ENCODE peak calls at places on chromosomes 1 and 21, in four cellular contexts. S is mammary epithelial cell, R is tibial artery, J is OCI-LY7. E is an unnamed sample. For H3K9me3 and H3K36me3, the result is how much of the 10 kb centered on the place peaks cover.

GRCh38 chr1:2231667-2232254 is 3.6 kb downstream of the SKI start:
- DNase-seq in S (peak), R (peak), J (no peak), E (peak)

GRCh38 chr1:54404939-54405880 is 984 bp downstream of the SSBP3 start:
- DNase-seq in S (peak), R (no peak), J (no peak), E (no peak)

GRCh38 chr1:114741963-114742746 is 15.6 kb downstream of the CSDE1 start:
- DNase-seq in S (no peak), R (no peak), J (no peak), E (no peak)

GRCh38 chr1:224114787-224115175 is 870 bp downstream of the FBXO28 start:
- DNase-seq in S (no peak), R (no peak), J (no peak), E (no peak)

GRCh38 chr1:154157520-154158306 is 2.8 kb upstream of the NUP210L start:
- DNase-seq in S (no peak), R (no peak), J (peak), E (no peak)

GRCh38 chr1:216750031-216750627 is 26.9 kb upstream of the ESRRG start:
- DNase-seq in S (peak), R (no peak), J (peak), E (peak)

GRCh38 chr1:162922196-162922595 is 61.2 kb upstream of the CCDC190 start:
- DNase-seq in S (no peak), R (no peak), J (no peak), E (no peak)

GRCh38 chr1:210496063-210496462 is 167.4 kb downstream of the HHAT start:
- DNase-seq in S (peak), R (no peak), J (no peak), E (peak)

GRCh38 chr1:178376008-178376407 is 120.8 kb downstream of the CLEC20A start:
- DNase-seq in S (no peak), R (no peak), J (no peak), E (no peak)

GRCh38 chr1:156933136-156933535 is 12.7 kb downstream of the LRRC71 start:
- DNase-seq in S (no peak), R (no peak), J (no peak), E (no peak)

GRCh38 chr21:23936224-23936623 is 1671.1 kb downstream of the MRPL39 start:
- DNase-seq in S (no peak), R (no peak), J (no peak), E (peak)

GRCh38 chr1:197763307-197763706 is 12.0 kb downstream of the DENND1B start:
- DNase-seq in S (no peak), R (no peak), J (no peak), E (no peak)

GRCh38 chr1:156709743-156710489 is 4.5 kb upstream of the CRABP2 start:
- DNase-seq in S (peak), R (peak), J (no peak), E (peak)

GRCh38 chr21:40052276-40052675 is 185.0 kb downstream of the PCP4 start:
- DNase-seq in S (no peak), R (no peak), J (no peak), E (no peak)

GRCh38 chr1:29122987-29123870 is 474 bp downstream of the TMEM200B start:
- DNase-seq in S (no peak), R (peak), J (no peak), E (peak)

GRCh38 chr1:111643696-111644095 is 24.1 kb downstream of the RAP1A start:
- DNase-seq in S (no peak), R (no peak), J (no peak), E (no peak)

GRCh38 chr1:51418384-51418959 is 88.1 kb upstream of the TTC39A start:
- DNase-seq in S (no peak), R (no peak), J (no peak), E (no peak)

GRCh38 chr1:214970016-214970415 is 112.5 kb upstream of the KCNK2 start:
- DNase-seq in S (no peak), R (no peak), J (no peak), E (no peak)

GRCh38 chr1:24743404-24744211 is 1.6 kb upstream of the CLIC4 start:
- DNase-seq in S (peak), R (no peak), J (peak), E (no peak)

GRCh38 chr1:25103180-25103790 is 129.0 kb downstream of the SYF2 start:
- DNase-seq in S (no peak), R (no peak), J (no peak), E (no peak)

GRCh38 chr1:22111620-22112019 is 31.3 kb downstream of the WNT4 start:
- DNase-seq in S (no peak), R (no peak), J (no peak), E (peak)

GRCh38 chr1:183892351-183892793 is 87.5 kb downstream of the RGL1 start:
- DNase-seq in S (no peak), R (no peak), J (no peak), E (no peak)

DNA sequence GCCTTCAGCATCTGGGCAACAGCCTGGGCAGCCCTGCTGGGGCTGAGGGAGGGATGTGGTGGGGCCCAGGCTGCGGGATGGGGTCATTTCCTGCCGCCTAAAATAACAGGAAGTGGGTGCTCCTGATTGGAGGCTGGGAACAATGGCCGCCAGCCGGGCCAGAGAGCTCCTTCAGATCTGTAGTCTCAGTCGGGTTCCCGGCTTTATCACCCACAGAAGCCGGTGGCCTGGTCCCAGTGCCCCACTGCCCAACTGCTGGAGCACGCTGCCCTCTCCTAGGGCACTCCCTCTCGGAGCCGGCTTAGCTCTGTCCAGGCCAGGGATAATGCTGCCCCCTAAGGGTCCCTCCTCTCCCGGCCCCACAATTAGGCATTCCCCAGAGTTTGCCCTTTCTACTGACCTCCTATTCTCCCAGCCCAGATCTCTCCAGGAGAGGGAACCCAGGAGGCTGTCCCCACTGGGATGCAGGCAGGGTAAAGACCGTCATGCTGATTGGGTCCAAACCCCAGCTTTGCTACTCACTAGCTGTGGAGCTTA is 5.1 kb downstream of the MAP7D1 start:
- DNase-seq in S (peak), R (peak), J (peak), E (peak)
- H3K4me3 ChIP-seq in S (peak), R (peak), J (peak), E (peak)

DNA sequence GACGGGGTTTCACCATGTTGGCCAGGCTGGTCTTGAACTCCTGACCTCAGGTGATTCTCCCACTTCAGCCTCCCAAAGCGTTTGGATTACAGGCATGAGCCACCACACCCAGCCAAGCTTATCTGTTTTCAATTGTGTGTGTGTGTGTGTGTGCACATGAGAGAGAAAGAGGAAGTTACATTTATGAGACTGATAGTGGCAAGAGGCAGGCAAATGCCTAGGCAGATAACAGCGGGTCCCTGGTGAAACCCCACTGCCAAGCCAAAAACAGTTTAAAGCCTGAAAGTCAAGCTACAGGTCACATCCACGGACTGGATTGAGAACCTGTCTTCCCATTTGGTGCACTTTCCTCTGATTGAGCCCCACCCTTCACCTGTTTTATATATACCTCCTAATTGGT is 35.1 kb upstream of the IFNGR2 start:
- DNase-seq in S (no peak), R (no peak), J (peak), E (no peak)
- H3K9me3 ChIP-seq in S (under half), R (under half), J (half or more), E (under half)

GRCh38 chr1:32091591-32091990 is 16.3 kb upstream of the KPNA6 start:
- DNase-seq in S (no peak), R (no peak), J (no peak), E (no peak)

GRCh38 chr1:32099426-32099825 is 8.4 kb upstream of the KPNA6 start:
- DNase-seq in S (no peak), R (no peak), J (no peak), E (no peak)

GRCh38 chr1:32100359-32100758 is 7.5 kb upstream of the KPNA6 start:
- DNase-seq in S (no peak), R (peak), J (no peak), E (no peak)

GRCh38 chr1:32091176-32091575 is 16.7 kb upstream of the KPNA6 start:
- DNase-seq in S (no peak), R (no peak), J (no peak), E (no peak)

DNA sequence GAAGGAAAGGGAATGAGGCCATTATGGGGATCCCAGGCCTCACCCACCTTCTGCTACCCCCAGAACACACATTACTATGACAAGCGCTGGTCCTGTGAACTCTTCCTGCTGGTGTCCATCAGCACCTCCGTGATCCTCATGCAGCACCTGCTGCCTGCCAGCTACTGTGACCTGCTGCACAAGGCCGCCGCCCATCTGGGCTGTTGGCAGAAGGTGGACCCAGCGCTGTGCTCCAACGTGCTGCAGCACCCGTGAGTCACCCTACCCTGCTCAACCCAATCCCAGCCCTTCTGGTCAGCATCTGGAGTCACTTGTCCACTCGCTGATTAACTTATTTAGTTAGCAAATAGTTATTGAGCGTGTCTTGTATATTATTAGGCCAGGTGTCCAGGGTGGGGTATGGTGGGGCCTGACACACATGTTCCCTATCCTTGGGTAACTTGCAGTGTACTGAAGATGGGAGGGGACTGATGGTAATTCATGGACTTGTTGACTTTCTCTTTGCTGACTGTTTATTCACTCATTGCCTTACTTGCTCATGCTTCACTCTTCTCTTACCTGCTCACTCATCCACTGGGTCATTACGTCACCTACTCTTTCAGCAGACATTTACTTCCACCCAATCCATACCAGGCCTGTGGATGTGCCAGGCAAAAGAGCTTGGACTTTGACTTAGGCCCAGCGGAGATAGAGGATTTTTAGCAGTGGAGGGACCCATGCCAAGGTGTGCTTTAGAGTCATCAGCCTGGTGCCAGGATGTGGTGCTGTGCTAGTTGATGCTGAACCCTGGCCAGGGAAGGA is 12.9 kb upstream of the KPNA6 start:
- DNase-seq in S (no peak), R (no peak), J (no peak), E (peak)
- H3K36me3 ChIP-seq in S (under half), R (half or more), J (half or more), E (under half)

GRCh38 chr1:167430134-167430848 is 88.0 kb downstream of the CD247 start:
- DNase-seq in S (no peak), R (no peak), J (peak), E (no peak)
- H3K4me3 ChIP-seq in S (no peak), R (no peak), J (peak), E (no peak)